ENCODE peak calls at places on chromosomes 6 and 20, in seven cellular contexts. H, E, A, X, W, D and S are unnamed samples.

GRCh38 chr6:34474754-34475153 is 8.9 kb downstream of the PACSIN1 start:
- DNase-seq in H (no peak), E (no peak), A (no peak), X (no peak), W (no peak), D (no peak), S (no peak)

GRCh38 chr6:167970236-167970635 is 27.2 kb upstream of the KIF25 start:
- DNase-seq in H (no peak), E (no peak), A (no peak), X (no peak), W (no peak), D (no peak), S (no peak)

GRCh38 chr6:155125916-155126315 is 130.8 kb downstream of the TIAM2 start:
- DNase-seq in H (no peak), E (no peak), A (peak), X (peak), W (no peak), D (no peak), S (no peak)

GRCh38 chr20:57167971-57168693 is 98.3 kb downstream of the BMP7 start:
- DNase-seq in H (no peak), E (no peak), A (peak), X (no peak), W (no peak), D (no peak), S (no peak)

GRCh38 chr20:13312300-13312699 is 91.2 kb downstream of the ISM1 start:
- DNase-seq in H (no peak), E (no peak), A (no peak), X (no peak), W (no peak), D (no peak), S (no peak)

GRCh38 chr6:125639621-125640020 is 109.8 kb upstream of the HEY2 start:
- DNase-seq in H (no peak), E (no peak), A (no peak), X (no peak), W (no peak), D (no peak), S (no peak)

GRCh38 chr20:37350655-37351574 is 5.0 kb downstream of the SRC start:
- DNase-seq in H (no peak), E (no peak), A (no peak), X (peak), W (no peak), D (no peak), S (no peak)

GRCh38 chr20:23826541-23827018 is at the start of gene CST2:
- DNase-seq in H (no peak), E (no peak), A (no peak), X (no peak), W (no peak), D (no peak), S (no peak)

GRCh38 chr6:132713355-132714134 is at the start of gene VNN1:
- DNase-seq in H (no peak), E (no peak), A (no peak), X (peak), W (no peak), D (no peak), S (no peak)

GRCh38 chr6:7328159-7328713 is 15.2 kb upstream of the SSR1 start:
- DNase-seq in H (no peak), E (no peak), A (no peak), X (no peak), W (no peak), D (no peak), S (no peak)

GRCh38 chr6:147416622-147417021 is 91.9 kb upstream of the SAMD5 start:
- DNase-seq in H (no peak), E (no peak), A (no peak), X (no peak), W (no peak), D (no peak), S (no peak)

GRCh38 chr20:51884561-51884960 is 82.2 kb upstream of the SALL4 start:
- DNase-seq in H (no peak), E (no peak), A (no peak), X (peak), W (no peak), D (no peak), S (no peak)

GRCh38 chr6:15658345-15658744 is 4.5 kb downstream of the DTNBP1 start:
- DNase-seq in H (no peak), E (no peak), A (no peak), X (no peak), W (no peak), D (no peak), S (no peak)

GRCh38 chr20:25177890-25178321 is 17.6 kb upstream of the ENTPD6 start:
- DNase-seq in H (no peak), E (no peak), A (no peak), X (no peak), W (no peak), D (no peak), S (no peak)

GRCh38 chr6:73768630-73769029 is 72.6 kb downstream of the CD109 start:
- DNase-seq in H (no peak), E (no peak), A (no peak), X (no peak), W (no peak), D (no peak), S (no peak)

GRCh38 chr20:33589059-33589458 is 73.1 kb upstream of the C20orf144 start:
- DNase-seq in H (no peak), E (no peak), A (no peak), X (no peak), W (no peak), D (no peak), S (no peak)

GRCh38 chr6:115001726-115002436 is 659.1 kb upstream of the HS3ST5 start:
- DNase-seq in H (no peak), E (peak), A (no peak), X (no peak), W (no peak), D (no peak), S (no peak)

GRCh38 chr20:44720617-44720993 is 5.4 kb downstream of the CCN5 start:
- DNase-seq in H (no peak), E (peak), A (no peak), X (peak), W (peak), D (no peak), S (no peak)

GRCh38 chr6:139008117-139008516 is 20.1 kb upstream of the REPS1 start:
- DNase-seq in H (no peak), E (no peak), A (no peak), X (no peak), W (no peak), D (no peak), S (no peak)

GRCh38 chr20:22819134-22819533 is 216.0 kb upstream of the SSTR4 start:
- DNase-seq in H (no peak), E (no peak), A (no peak), X (no peak), W (no peak), D (no peak), S (no peak)

GRCh38 chr20:59580208-59580980 is 23.9 kb upstream of the PHACTR3 start:
- DNase-seq in H (no peak), E (no peak), A (peak), X (peak), W (no peak), D (no peak), S (no peak)

GRCh38 chr20:56843386-56843785 is 214.3 kb downstream of the TFAP2C start:
- DNase-seq in H (no peak), E (no peak), A (no peak), X (no peak), W (no peak), D (no peak), S (no peak)

GRCh38 chr6:28081486-28081751 is 1.1 kb downstream of the ZNF165 start:
- DNase-seq in H (peak), E (peak), A (no peak), X (no peak), W (no peak), D (no peak), S (no peak)

GRCh38 chr6:17577059-17577458 is 23.0 kb upstream of the FAM8A1 start:
- DNase-seq in H (no peak), E (no peak), A (no peak), X (no peak), W (no peak), D (no peak), S (no peak)

GRCh38 chr6:142500265-142500786 is 198.5 kb downstream of the ADGRG6 start:
- DNase-seq in H (no peak), E (no peak), A (no peak), X (peak), W (no peak), D (no peak), S (no peak)